ENCODE peak calls at places on chromosome 20, in ten cellular contexts. R is activated naive CD8-positive, alpha-beta T cell treated with anti-CD3 and anti-CD28 coated beads, Interleukin-2, amount 50 U/mL, for 24 hours; U is CD8-positive, alpha-beta memory T cell; Z is kidney glomerular epithelial cell; H is stimulated activated CD8-positive, alpha-beta memory T cell treated with anti-CD3 and anti-CD28 coated beads, Interleukin-2, amount 100 ng/mL, for 48 hours; B is RCC 7860; S is HTR-8/SVneo; P is small intestine; V is stimulated activated CD4-positive, alpha-beta T cell treated with anti-CD3 and anti-CD28 coated beads, Interleukin-4, amount 100 ng/mL, for 48 hours; X is iPS DF 19.7. I is an unnamed sample.

GRCh38 chr20:44031822-44032582 is 117.3 kb downstream of the TOX2 start:
- DNase-seq in S (no peak), Z (no peak), H (no peak), U (no peak), B (no peak), R (no peak), P (no peak), V (no peak), X (no peak), I (no peak)

GRCh38 chr20:56382696-56383095 is 9.3 kb downstream of the AURKA start:
- DNase-seq in P (no peak), B (no peak), X (no peak), R (no peak), U (no peak), V (no peak), Z (no peak), H (no peak), S (no peak), I (no peak)

GRCh38 chr20:35871311-35871771 is 83.0 kb downstream of the SCAND1 start:
- DNase-seq in X (no peak), B (no peak), P (peak; percentile 10), Z (no peak), H (no peak), R (no peak), U (no peak), V (no peak), S (peak; percentile 52), I (no peak)

GRCh38 chr20:31494131-31494530 is 19.0 kb downstream of the REM1 start:
- DNase-seq in U (no peak), Z (no peak), P (peak; percentile 11), S (peak; percentile 33), R (no peak), B (peak; percentile 35), X (no peak), H (no peak), V (no peak), I (no peak)

GRCh38 chr20:61628480-61628879 is 376.4 kb downstream of the CDH4 start:
- DNase-seq in S (no peak), U (no peak), B (no peak), H (no peak), R (no peak), X (no peak), V (no peak), P (no peak), Z (no peak), I (no peak)

GRCh38 chr20:18712877-18713276 is 100.7 kb upstream of the SCP2D1 start:
- DNase-seq in H (no peak), Z (no peak), V (no peak), S (no peak), X (no peak), P (no peak), U (no peak), B (no peak), R (no peak), I (no peak)

GRCh38 chr20:44720994-44721784 is 6.0 kb downstream of the CCN5 start:
- DNase-seq in R (no peak), U (no peak), X (no peak), V (no peak), B (peak; percentile 80), P (no peak), Z (peak; percentile 87), S (no peak), H (no peak), I (no peak)

GRCh38 chr20:32439132-32439829 is 81.2 kb downstream of the ASXL1 start:
- DNase-seq in Z (no peak), V (peak; percentile 32), U (no peak), R (peak; percentile 63), B (peak; percentile 88), H (peak; percentile 14), P (no peak), X (no peak), S (no peak), I (no peak)

GRCh38 chr20:48202334-48202733 is 417.1 kb upstream of the SULF2 start:
- DNase-seq in R (no peak), Z (no peak), H (no peak), V (no peak), U (no peak), P (no peak), S (no peak), B (no peak), X (no peak), I (no peak)

GRCh38 chr20:54078296-54078695 is 7.9 kb upstream of the BCAS1 start:
- DNase-seq in R (peak; percentile 29), Z (no peak), P (no peak), U (no peak), X (no peak), H (no peak), B (no peak), V (no peak), S (no peak), I (no peak)

GRCh38 chr20:9699181-9699580 is 139.7 kb downstream of the PAK5 start:
- DNase-seq in V (no peak), P (no peak), R (no peak), X (no peak), Z (peak; percentile 16), H (no peak), B (no peak), U (no peak), S (no peak), I (no peak)

GRCh38 chr20:58497911-58498310 is 17.3 kb downstream of the APCDD1L start:
- DNase-seq in H (no peak), R (no peak), X (no peak), Z (no peak), V (no peak), P (no peak), U (no peak), S (no peak), B (no peak), I (no peak)

GRCh38 chr20:50019466-50020256 is 36.9 kb downstream of the SNAI1 start:
- DNase-seq in S (no peak), U (no peak), Z (no peak), B (peak; percentile 78), R (no peak), V (no peak), P (no peak), X (no peak), H (no peak), I (no peak)

GRCh38 chr20:38764563-38765355 is 16.5 kb downstream of the ACTR5 start:
- DNase-seq in P (peak; percentile 92), B (peak; percentile 95), Z (peak; percentile 76), H (peak; percentile 21), U (no peak), R (peak; percentile 64), X (no peak), V (peak; percentile 64), S (peak; percentile 73), I (peak; percentile 80)

GRCh38 chr20:35504751-35505150 is 24.7 kb downstream of the C20orf173 start:
- DNase-seq in S (no peak), H (no peak), X (no peak), U (no peak), Z (no peak), R (no peak), V (no peak), P (no peak), B (no peak), I (no peak)

GRCh38 chr20:10591956-10592521 is 81.8 kb downstream of the JAG1 start:
- DNase-seq in P (no peak), U (no peak), X (no peak), S (no peak), B (no peak), V (no peak), Z (peak; percentile 14), H (no peak), R (no peak), I (no peak)

GRCh38 chr20:5658897-5659296 is 91.3 kb upstream of the SHLD1 start:
- DNase-seq in Z (peak; percentile 34), P (no peak), B (peak; percentile 7), S (no peak), R (peak; percentile 50), U (peak; percentile 56), X (no peak), V (peak; percentile 32), H (no peak), I (no peak)

GRCh38 chr20:20367681-20368413 is at the start of gene INSM1:
- DNase-seq in H (peak; percentile 10), U (no peak), S (no peak), V (no peak), P (no peak), Z (no peak), B (no peak), R (peak; percentile 46), X (no peak), I (peak; percentile 77)

GRCh38 chr20:62816031-62816878 is 595 bp upstream of the COL9A3 start:
- DNase-seq in U (no peak), B (no peak), R (no peak), S (peak; percentile 64), X (no peak), P (no peak), Z (no peak), V (no peak), H (no peak), I (no peak)

GRCh38 chr20:15528386-15529111 is 1044.7 kb downstream of the KIF16B start:
- DNase-seq in U (no peak), X (no peak), R (no peak), S (no peak), V (no peak), Z (no peak), B (no peak), P (no peak), H (no peak), I (no peak)

GRCh38 chr20:63102720-63103375 is 96.1 kb upstream of the BHLHE23 start:
- DNase-seq in P (peak; percentile 20), S (peak; percentile 57), V (peak; percentile 67), X (peak; percentile 15), R (peak; percentile 73), B (no peak), H (peak; percentile 44), U (peak; percentile 82), Z (no peak), I (peak; percentile 74)

GRCh38 chr20:24379116-24379927 is 90.1 kb upstream of the SYNDIG1 start:
- DNase-seq in V (no peak), B (no peak), R (no peak), S (no peak), P (no peak), X (no peak), H (no peak), U (no peak), Z (no peak), I (peak; percentile 40)

I was measured in dorsolateral prefrontal cortex.